ENCODE peak calls at places on chromosomes 11 and 22, in ten cellular contexts. One of them, this sample, is unnamed.

GRCh38 chr11:113896156-113896879 is 8.3 kb upstream of the HTR3B start:
- DNase-seq in NCI-H1092: peak; percentile 46
- DNase-seq in C1 segment of cervical spinal cord: peak; percentile 14
- DNase-seq in AG20443: peak; percentile 67
- DNase-seq in left ventricle myocardium superior: peak; percentile 54
- DNase-seq in hepatocyte: peak; percentile 63
- DNase-seq in stimulated activated CD4-positive, alpha-beta T cell treated with anti-CD3 and anti-CD28 coated beads, Interleukin-1b, Interleukin-23, amount 100 ng/mL, for 1 hour: no peak
- DNase-seq in anterior cingulate cortex: peak; percentile 22
- DNase-seq in HS-27A: no peak
- DNase-seq in esophagus muscularis mucosa: no peak
- DNase-seq in this sample: peak; percentile 29

GRCh38 chr11:281486-282161 is 3.4 kb downstream of the NLRP6 start:
- DNase-seq in NCI-H1092: no peak
- DNase-seq in C1 segment of cervical spinal cord: no peak
- DNase-seq in AG20443: no peak
- DNase-seq in left ventricle myocardium superior: no peak
- DNase-seq in hepatocyte: no peak
- DNase-seq in stimulated activated CD4-positive, alpha-beta T cell treated with anti-CD3 and anti-CD28 coated beads, Interleukin-1b, Interleukin-23, amount 100 ng/mL, for 1 hour: no peak
- DNase-seq in anterior cingulate cortex: no peak
- DNase-seq in HS-27A: no peak
- DNase-seq in esophagus muscularis mucosa: no peak
- DNase-seq in this sample: no peak

GRCh38 chr11:90134420-90135003 is at the start of gene NAALAD2:
- DNase-seq in NCI-H1092: no peak
- DNase-seq in C1 segment of cervical spinal cord: peak; percentile 27
- DNase-seq in AG20443: peak; percentile 51
- DNase-seq in left ventricle myocardium superior: peak; percentile 71
- DNase-seq in hepatocyte: peak; percentile 88
- DNase-seq in stimulated activated CD4-positive, alpha-beta T cell treated with anti-CD3 and anti-CD28 coated beads, Interleukin-1b, Interleukin-23, amount 100 ng/mL, for 1 hour: no peak
- DNase-seq in anterior cingulate cortex: peak; percentile 49
- DNase-seq in HS-27A: no peak
- DNase-seq in esophagus muscularis mucosa: no peak
- DNase-seq in this sample: no peak

GRCh38 chr11:19768815-19769214 is 56.2 kb downstream of the NAV2 start:
- DNase-seq in NCI-H1092: no peak
- DNase-seq in C1 segment of cervical spinal cord: no peak
- DNase-seq in AG20443: no peak
- DNase-seq in left ventricle myocardium superior: no peak
- DNase-seq in hepatocyte: no peak
- DNase-seq in stimulated activated CD4-positive, alpha-beta T cell treated with anti-CD3 and anti-CD28 coated beads, Interleukin-1b, Interleukin-23, amount 100 ng/mL, for 1 hour: no peak
- DNase-seq in anterior cingulate cortex: no peak
- DNase-seq in HS-27A: no peak
- DNase-seq in esophagus muscularis mucosa: no peak
- DNase-seq in this sample: no peak

GRCh38 chr11:118870396-118871343 is 13.0 kb upstream of the CXCR5 start:
- DNase-seq in NCI-H1092: no peak
- DNase-seq in C1 segment of cervical spinal cord: peak; percentile 48
- DNase-seq in AG20443: peak; percentile 75
- DNase-seq in left ventricle myocardium superior: peak; percentile 66
- DNase-seq in hepatocyte: no peak
- DNase-seq in stimulated activated CD4-positive, alpha-beta T cell treated with anti-CD3 and anti-CD28 coated beads, Interleukin-1b, Interleukin-23, amount 100 ng/mL, for 1 hour: no peak
- DNase-seq in anterior cingulate cortex: peak; percentile 64
- DNase-seq in HS-27A: no peak
- DNase-seq in esophagus muscularis mucosa: no peak
- DNase-seq in this sample: no peak

GRCh38 chr11:22165799-22166548 is 26.9 kb upstream of the ANO5 start:
- DNase-seq in NCI-H1092: no peak
- DNase-seq in C1 segment of cervical spinal cord: no peak
- DNase-seq in AG20443: no peak
- DNase-seq in left ventricle myocardium superior: no peak
- DNase-seq in hepatocyte: no peak
- DNase-seq in stimulated activated CD4-positive, alpha-beta T cell treated with anti-CD3 and anti-CD28 coated beads, Interleukin-1b, Interleukin-23, amount 100 ng/mL, for 1 hour: no peak
- DNase-seq in anterior cingulate cortex: no peak
- DNase-seq in HS-27A: no peak
- DNase-seq in esophagus muscularis mucosa: no peak
- DNase-seq in this sample: no peak

GRCh38 chr22:30313527-30314385 is 13.0 kb downstream of the TBC1D10A start:
- DNase-seq in NCI-H1092: no peak
- DNase-seq in C1 segment of cervical spinal cord: no peak
- DNase-seq in AG20443: no peak
- DNase-seq in left ventricle myocardium superior: no peak
- DNase-seq in hepatocyte: no peak
- DNase-seq in stimulated activated CD4-positive, alpha-beta T cell treated with anti-CD3 and anti-CD28 coated beads, Interleukin-1b, Interleukin-23, amount 100 ng/mL, for 1 hour: no peak
- DNase-seq in anterior cingulate cortex: no peak
- DNase-seq in HS-27A: no peak
- DNase-seq in esophagus muscularis mucosa: no peak
- DNase-seq in this sample: no peak

GRCh38 chr22:39176067-39176621 is 23.7 kb upstream of the CBX7 start:
- DNase-seq in NCI-H1092: no peak
- DNase-seq in C1 segment of cervical spinal cord: no peak
- DNase-seq in AG20443: peak; percentile 90
- DNase-seq in left ventricle myocardium superior: peak; percentile 85
- DNase-seq in hepatocyte: peak; percentile 58
- DNase-seq in stimulated activated CD4-positive, alpha-beta T cell treated with anti-CD3 and anti-CD28 coated beads, Interleukin-1b, Interleukin-23, amount 100 ng/mL, for 1 hour: no peak
- DNase-seq in anterior cingulate cortex: no peak
- DNase-seq in HS-27A: peak; percentile 68
- DNase-seq in esophagus muscularis mucosa: no peak
- DNase-seq in this sample: no peak

GRCh38 chr22:21948390-21948789 is 4.3 kb downstream of the PPM1F start:
- DNase-seq in NCI-H1092: no peak
- DNase-seq in C1 segment of cervical spinal cord: no peak
- DNase-seq in AG20443: no peak
- DNase-seq in left ventricle myocardium superior: no peak
- DNase-seq in hepatocyte: no peak
- DNase-seq in stimulated activated CD4-positive, alpha-beta T cell treated with anti-CD3 and anti-CD28 coated beads, Interleukin-1b, Interleukin-23, amount 100 ng/mL, for 1 hour: no peak
- DNase-seq in anterior cingulate cortex: no peak
- DNase-seq in HS-27A: no peak
- DNase-seq in esophagus muscularis mucosa: no peak
- DNase-seq in this sample: no peak

GRCh38 chr11:91997178-91997577 is 227.4 kb upstream of the FAT3 start:
- DNase-seq in NCI-H1092: no peak
- DNase-seq in C1 segment of cervical spinal cord: no peak
- DNase-seq in AG20443: no peak
- DNase-seq in left ventricle myocardium superior: no peak
- DNase-seq in hepatocyte: peak; percentile 28
- DNase-seq in stimulated activated CD4-positive, alpha-beta T cell treated with anti-CD3 and anti-CD28 coated beads, Interleukin-1b, Interleukin-23, amount 100 ng/mL, for 1 hour: no peak
- DNase-seq in anterior cingulate cortex: no peak
- DNase-seq in HS-27A: no peak
- DNase-seq in esophagus muscularis mucosa: no peak
- DNase-seq in this sample: no peak

GRCh38 chr22:40524392-40525249 is 111.9 kb downstream of the MRTFA start:
- DNase-seq in NCI-H1092: no peak
- DNase-seq in C1 segment of cervical spinal cord: no peak
- DNase-seq in AG20443: no peak
- DNase-seq in left ventricle myocardium superior: no peak
- DNase-seq in hepatocyte: no peak
- DNase-seq in stimulated activated CD4-positive, alpha-beta T cell treated with anti-CD3 and anti-CD28 coated beads, Interleukin-1b, Interleukin-23, amount 100 ng/mL, for 1 hour: no peak
- DNase-seq in anterior cingulate cortex: no peak
- DNase-seq in HS-27A: no peak
- DNase-seq in esophagus muscularis mucosa: no peak
- DNase-seq in this sample: no peak

GRCh38 chr11:44852159-44852707 is 98.5 kb downstream of the TP53I11 start:
- DNase-seq in NCI-H1092: no peak
- DNase-seq in C1 segment of cervical spinal cord: no peak
- DNase-seq in AG20443: no peak
- DNase-seq in left ventricle myocardium superior: no peak
- DNase-seq in hepatocyte: no peak
- DNase-seq in stimulated activated CD4-positive, alpha-beta T cell treated with anti-CD3 and anti-CD28 coated beads, Interleukin-1b, Interleukin-23, amount 100 ng/mL, for 1 hour: no peak
- DNase-seq in anterior cingulate cortex: no peak
- DNase-seq in HS-27A: no peak
- DNase-seq in esophagus muscularis mucosa: no peak
- DNase-seq in this sample: no peak

GRCh38 chr11:43573233-43573632 is 107.3 kb upstream of the HSD17B12 start:
- DNase-seq in NCI-H1092: no peak
- DNase-seq in C1 segment of cervical spinal cord: peak; percentile 17
- DNase-seq in AG20443: peak; percentile 49
- DNase-seq in left ventricle myocardium superior: no peak
- DNase-seq in hepatocyte: no peak
- DNase-seq in stimulated activated CD4-positive, alpha-beta T cell treated with anti-CD3 and anti-CD28 coated beads, Interleukin-1b, Interleukin-23, amount 100 ng/mL, for 1 hour: no peak
- DNase-seq in anterior cingulate cortex: no peak
- DNase-seq in HS-27A: no peak
- DNase-seq in esophagus muscularis mucosa: no peak
- DNase-seq in this sample: no peak

GRCh38 chr11:74397531-74398243 is 546 bp downstream of the PGM2L1 start:
- DNase-seq in NCI-H1092: peak; percentile 16
- DNase-seq in C1 segment of cervical spinal cord: peak; percentile 31
- DNase-seq in AG20443: peak; percentile 45
- DNase-seq in left ventricle myocardium superior: no peak
- DNase-seq in hepatocyte: peak; percentile 59
- DNase-seq in stimulated activated CD4-positive, alpha-beta T cell treated with anti-CD3 and anti-CD28 coated beads, Interleukin-1b, Interleukin-23, amount 100 ng/mL, for 1 hour: no peak
- DNase-seq in anterior cingulate cortex: no peak
- DNase-seq in HS-27A: no peak
- DNase-seq in esophagus muscularis mucosa: no peak
- DNase-seq in this sample: peak; percentile 28

GRCh38 chr11:66800720-66801428 is 42.4 kb upstream of the RCE1 start:
- DNase-seq in NCI-H1092: no peak
- DNase-seq in C1 segment of cervical spinal cord: no peak
- DNase-seq in AG20443: no peak
- DNase-seq in left ventricle myocardium superior: no peak
- DNase-seq in hepatocyte: no peak
- DNase-seq in stimulated activated CD4-positive, alpha-beta T cell treated with anti-CD3 and anti-CD28 coated beads, Interleukin-1b, Interleukin-23, amount 100 ng/mL, for 1 hour: no peak
- DNase-seq in anterior cingulate cortex: no peak
- DNase-seq in HS-27A: no peak
- DNase-seq in esophagus muscularis mucosa: no peak
- DNase-seq in this sample: no peak

GRCh38 chr11:111777094-111778046 is 11.2 kb upstream of the PPP2R1B start:
- DNase-seq in NCI-H1092: peak; percentile 70
- DNase-seq in C1 segment of cervical spinal cord: peak; percentile 49
- DNase-seq in AG20443: peak; percentile 74
- DNase-seq in left ventricle myocardium superior: no peak
- DNase-seq in hepatocyte: peak; percentile 85
- DNase-seq in stimulated activated CD4-positive, alpha-beta T cell treated with anti-CD3 and anti-CD28 coated beads, Interleukin-1b, Interleukin-23, amount 100 ng/mL, for 1 hour: no peak
- DNase-seq in anterior cingulate cortex: no peak
- DNase-seq in HS-27A: peak; percentile 24
- DNase-seq in esophagus muscularis mucosa: no peak
- DNase-seq in this sample: peak; percentile 49

GRCh38 chr11:1401656-1402221 is 12.0 kb downstream of the BRSK2 start:
- DNase-seq in NCI-H1092: peak; percentile 42
- DNase-seq in C1 segment of cervical spinal cord: no peak
- DNase-seq in AG20443: peak; percentile 91
- DNase-seq in left ventricle myocardium superior: peak; percentile 85
- DNase-seq in hepatocyte: peak; percentile 89
- DNase-seq in stimulated activated CD4-positive, alpha-beta T cell treated with anti-CD3 and anti-CD28 coated beads, Interleukin-1b, Interleukin-23, amount 100 ng/mL, for 1 hour: no peak
- DNase-seq in anterior cingulate cortex: no peak
- DNase-seq in HS-27A: no peak
- DNase-seq in esophagus muscularis mucosa: no peak
- DNase-seq in this sample: peak; percentile 33

This sample was measured in immature natural killer cell.